ENCODE peak calls at places on chromosome 13, in six cellular contexts. Q is cardiac fibroblast, K is kidney epithelial cell, O is cardiac muscle cell, U is fibroblast of mammary gland, T is AG09309. H is an unnamed sample.

GRCh38 chr13:75864718-75865117 is 228.6 kb downstream of the LMO7 start:
- DNase-seq in Q (peak), K (no peak), O (no peak), U (peak), T (peak), H (no peak)

GRCh38 chr13:20814224-20814910 is 40.6 kb upstream of the EEF1AKMT1 start:
- DNase-seq in Q (peak), K (peak), O (peak), U (peak), T (peak), H (no peak)

GRCh38 chr13:101767096-101767495 is 314.6 kb downstream of the ITGBL1 start:
- DNase-seq in Q (no peak), K (no peak), O (no peak), U (no peak), T (no peak), H (no peak)

GRCh38 chr13:101090287-101090686 is 326.0 kb downstream of the NALCN start:
- DNase-seq in Q (no peak), K (no peak), O (no peak), U (no peak), T (no peak), H (no peak)

GRCh38 chr13:27619711-27620376 is 485 bp downstream of the LNX2 start:
- DNase-seq in Q (peak), K (no peak), O (no peak), U (peak), T (no peak), H (peak)

GRCh38 chr13:24203726-24204295 is 43.3 kb downstream of the SPATA13 start:
- DNase-seq in Q (no peak), K (no peak), O (no peak), U (no peak), T (no peak), H (no peak)

GRCh38 chr13:33379597-33379996 is 94.0 kb upstream of the STARD13 start:
- DNase-seq in Q (no peak), K (no peak), O (no peak), U (no peak), T (no peak), H (no peak)

GRCh38 chr13:20400774-20401173 is 124.9 kb downstream of the CRYL1 start:
- DNase-seq in Q (peak), K (no peak), O (no peak), U (peak), T (peak), H (no peak)

GRCh38 chr13:111177081-111177711 is 62.1 kb downstream of the ARHGEF7 start:
- DNase-seq in Q (peak), K (no peak), O (peak), U (peak), T (no peak), H (no peak)

GRCh38 chr13:94702181-94703041 is 9.9 kb downstream of the SOX21 start:
- DNase-seq in Q (no peak), K (no peak), O (no peak), U (no peak), T (no peak), H (no peak)

GRCh38 chr13:94705081-94705751 is 7.1 kb downstream of the SOX21 start:
- DNase-seq in Q (no peak), K (no peak), O (no peak), U (no peak), T (no peak), H (no peak)

GRCh38 chr13:94703271-94703670 is 9.1 kb downstream of the SOX21 start:
- DNase-seq in Q (no peak), K (no peak), O (no peak), U (no peak), T (no peak), H (no peak)

GRCh38 chr13:94704347-94705080 is 7.8 kb downstream of the SOX21 start:
- DNase-seq in Q (no peak), K (no peak), O (no peak), U (no peak), T (no peak), H (peak)

DNA sequence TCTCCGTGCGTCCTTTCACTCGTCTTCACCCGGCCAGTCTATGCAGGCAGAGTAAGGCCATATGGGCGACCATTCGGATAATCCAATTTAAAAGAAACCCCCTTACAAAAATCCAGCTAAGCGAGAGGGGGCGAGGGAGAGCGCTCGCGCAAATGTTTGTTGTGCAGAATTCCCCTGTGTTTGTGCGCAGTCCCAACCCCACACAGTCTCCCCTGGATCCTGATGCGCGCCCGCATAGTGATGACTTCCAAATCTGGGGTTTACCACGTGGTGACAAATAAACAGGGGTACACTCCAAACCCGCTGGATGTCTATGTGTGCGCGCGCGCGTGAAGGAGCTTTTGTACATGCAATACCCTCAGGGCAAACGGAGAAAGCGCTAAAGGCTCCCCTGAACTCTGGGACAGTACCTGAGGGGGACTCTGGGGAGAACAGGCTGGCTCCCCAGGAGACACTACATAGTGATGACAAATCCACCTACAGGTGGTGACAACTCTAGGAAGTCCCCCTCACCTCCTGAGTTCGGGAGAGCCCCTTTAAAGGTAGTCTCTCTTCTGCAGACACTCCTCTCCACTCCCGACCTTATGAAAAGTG is 8.5 kb downstream of the SOX21 start:
- DNase-seq in Q (no peak), K (no peak), O (no peak), U (no peak), T (no peak), H (no peak)
- TF ChIP-seq CTCF in Q (no peak), K (no peak), O (no peak), U (no peak), T (no peak), H (no peak)

GRCh38 chr13:42337808-42338600 is 66.1 kb downstream of the AKAP11 start:
- DNase-seq in Q (peak), K (no peak), O (no peak), U (no peak), T (no peak), H (no peak)

GRCh38 chr13:42334329-42334706 is 62.4 kb downstream of the AKAP11 start:
- DNase-seq in Q (no peak), K (no peak), O (no peak), U (no peak), T (no peak), H (no peak)

GRCh38 chr13:42330991-42331390 is 59.0 kb downstream of the AKAP11 start:
- DNase-seq in Q (no peak), K (no peak), O (no peak), U (peak), T (no peak), H (no peak)

GRCh38 chr13:42329239-42329638 is 57.3 kb downstream of the AKAP11 start:
- DNase-seq in Q (no peak), K (no peak), O (no peak), U (no peak), T (no peak), H (no peak)

DNA sequence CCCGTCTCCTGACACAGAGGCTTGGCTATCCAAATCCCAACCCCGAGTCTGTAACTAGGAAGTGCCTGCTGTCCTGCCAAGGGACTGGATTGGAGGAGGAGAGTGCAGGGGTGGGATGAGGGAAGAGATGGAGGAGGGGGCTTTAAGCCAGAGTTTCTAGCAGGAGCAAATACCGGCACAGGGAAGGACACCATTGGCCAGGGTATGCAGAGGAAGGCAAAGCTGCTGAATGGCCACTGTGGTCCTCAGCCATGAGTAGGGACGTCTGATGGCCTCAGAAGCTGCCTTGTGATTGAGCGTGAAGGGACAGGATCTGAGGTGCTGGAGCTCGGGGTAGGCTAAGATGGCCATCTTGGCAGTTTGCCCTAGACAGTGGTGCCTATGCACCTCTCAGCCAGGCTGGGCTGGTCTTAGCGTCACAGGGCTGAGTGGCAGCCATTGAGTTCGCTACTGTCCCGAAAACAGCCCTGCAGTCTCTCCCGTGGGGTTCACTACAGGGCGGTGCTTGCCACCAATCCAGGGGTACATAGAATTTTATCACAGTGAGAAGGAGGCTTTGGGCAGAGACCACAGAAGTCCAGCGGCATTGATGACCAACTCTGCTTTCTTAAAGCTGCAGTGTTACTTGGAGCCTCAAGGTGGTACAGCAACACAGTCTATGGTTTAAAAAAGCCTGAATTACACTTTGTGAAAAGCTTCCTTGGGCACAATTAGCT is 61.8 kb downstream of the AKAP11 start:
- DNase-seq in Q (peak), K (peak), O (peak), U (peak), T (no peak), H (no peak)
- TF ChIP-seq CTCF in Q (peak), K (peak), O (peak), U (peak), T (peak), H (peak)

DNA sequence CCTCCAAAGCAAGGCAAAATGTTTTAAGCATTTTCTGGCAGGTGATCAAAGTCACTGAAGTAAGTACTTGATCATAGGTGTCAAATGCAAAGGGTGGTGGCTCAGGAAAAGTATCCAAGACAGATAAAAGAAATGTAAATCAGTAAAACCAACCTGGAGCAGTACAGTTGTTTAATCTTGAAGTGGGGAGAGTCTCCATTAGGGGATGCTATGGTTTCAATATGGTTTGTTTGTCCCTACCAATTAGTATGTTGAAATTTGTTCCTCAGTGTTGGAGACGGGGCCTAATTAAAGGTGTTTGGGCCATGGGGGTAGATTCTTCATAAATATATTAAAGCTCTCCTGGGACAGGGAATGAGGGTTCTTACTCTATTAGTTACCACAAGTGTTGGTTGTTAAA is 1781.7 kb upstream of the PRR20A start:
- DNase-seq in Q (no peak), K (no peak), O (no peak), U (no peak), T (no peak), H (no peak)
- TF ChIP-seq CTCF in Q (no peak), K (no peak), O (no peak), U (no peak), T (no peak), H (no peak)

DNA sequence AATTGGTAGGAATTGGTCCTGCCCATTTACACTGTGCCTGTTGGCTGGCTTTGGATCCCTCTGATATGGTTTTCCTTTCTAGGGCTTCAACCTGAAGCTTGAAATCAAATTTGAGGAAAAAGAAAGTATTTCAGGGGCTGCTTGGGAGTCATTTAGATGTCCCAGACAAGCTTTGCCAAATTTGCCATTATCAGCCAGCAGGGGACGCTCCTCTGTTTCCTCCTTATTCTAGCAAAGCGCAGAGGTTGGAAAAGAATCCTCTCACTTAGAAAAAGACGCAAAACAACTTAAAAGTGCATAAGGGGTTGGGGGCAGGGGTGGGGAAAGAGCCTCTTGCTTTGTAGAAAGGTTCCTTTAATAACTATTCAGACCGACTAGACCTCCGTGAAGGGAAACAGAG is 1211.1 kb upstream of the PCDH20 start:
- DNase-seq in Q (no peak), K (no peak), O (no peak), U (no peak), T (no peak), H (no peak)
- TF ChIP-seq CTCF in Q (no peak), K (peak), O (peak), U (peak), T (no peak), H (peak)

DNA sequence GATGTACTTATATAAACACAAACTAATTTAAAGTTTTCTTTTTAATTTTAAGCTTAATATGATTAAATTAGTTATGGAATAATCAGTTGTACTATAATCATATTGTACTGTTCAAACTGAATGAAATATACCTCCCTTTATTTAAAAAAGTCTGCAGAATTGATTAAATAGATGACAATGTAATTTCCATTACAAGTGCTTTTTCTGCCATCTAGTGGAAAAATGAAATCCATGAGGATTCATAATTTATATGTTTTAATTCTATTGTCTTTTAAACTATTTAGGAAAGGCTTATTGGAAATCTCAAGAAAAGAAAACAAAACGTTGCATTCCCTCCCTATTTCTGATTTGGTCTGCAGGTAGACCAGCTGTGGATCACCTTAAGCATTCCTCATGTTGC is 30.8 kb downstream of the MZT1 start:
- DNase-seq in Q (peak), K (no peak), O (no peak), U (peak), T (no peak), H (no peak)
- TF ChIP-seq CTCF in Q (peak), K (peak), O (peak), U (peak), T (no peak), H (peak)

GRCh38 chr13:60009300-60010248 is 154.2 kb downstream of the DIAPH3 start:
- DNase-seq in Q (no peak), K (no peak), O (no peak), U (no peak), T (no peak), H (no peak)
- TF ChIP-seq CTCF in Q (no peak), K (no peak), O (no peak), U (no peak), T (no peak), H (no peak)

GRCh38 chr13:54449922-54450321 is 1421.3 kb downstream of the OLFM4 start:
- DNase-seq in Q (no peak), K (no peak), O (no peak), U (no peak), T (no peak), H (no peak)
- TF ChIP-seq CTCF in Q (no peak), K (no peak), O (no peak), U (no peak), T (no peak), H (peak)

GRCh38 chr13:49253997-49254396 is 6.3 kb downstream of the CDADC1 start:
- DNase-seq in Q (no peak), K (no peak), O (no peak), U (no peak), T (no peak), H (no peak)

GRCh38 chr13:49247722-49248432 is at the start of gene CDADC1:
- DNase-seq in Q (peak), K (peak), O (peak), U (peak), T (peak), H (peak)

GRCh38 chr13:49246850-49247721 is 639 bp upstream of the CDADC1 start:
- DNase-seq in Q (no peak), K (no peak), O (no peak), U (no peak), T (no peak), H (no peak)

GRCh38 chr13:49253310-49253709 is 5.6 kb downstream of the CDADC1 start:
- DNase-seq in Q (no peak), K (no peak), O (no peak), U (no peak), T (no peak), H (no peak)

DNA sequence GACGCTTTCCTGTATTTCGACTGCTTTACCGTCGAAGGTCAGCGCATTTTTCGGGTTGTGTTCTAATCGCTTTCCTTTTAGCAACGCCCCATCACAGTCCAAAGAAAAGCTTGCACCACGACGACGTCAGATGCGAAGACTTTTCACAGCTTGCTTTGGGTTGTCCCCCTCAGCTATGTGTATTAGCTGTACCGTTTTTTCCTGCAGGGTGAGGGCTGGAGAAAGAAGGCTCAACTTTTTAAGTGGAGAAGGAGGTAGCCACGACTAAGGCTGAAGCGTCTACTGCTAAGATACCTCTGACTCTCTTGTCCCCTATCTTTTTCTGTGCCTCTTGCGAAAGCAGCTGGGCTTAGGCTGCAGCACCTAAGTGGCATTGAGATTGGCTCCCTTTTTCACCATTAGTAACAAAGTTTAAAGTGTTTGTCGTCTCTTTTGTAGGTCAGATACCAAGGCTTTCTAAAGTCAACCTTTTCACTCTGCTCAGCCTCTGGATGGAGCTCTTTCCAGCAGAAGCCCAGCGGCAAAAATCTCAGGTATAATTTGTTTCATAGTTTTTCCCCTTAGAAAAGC is 793 bp downstream of the CDADC1 start:
- DNase-seq in Q (peak), K (no peak), O (no peak), U (peak), T (no peak), H (no peak)
- TF ChIP-seq CTCF in Q (no peak), K (peak), O (peak), U (peak), T (peak), H (no peak)